ENCODE peak calls at places on chromosome 17, in five cellular contexts. R is psoas muscle, C is heart right ventricle, U is transverse colon, H is left lung. O is an unnamed sample.
A peak's percentile ranks its signal among the peaks of the same experiment; 100 is the strongest.

GRCh38 chr17:73956169-73956568 is 247.3 kb upstream of the RPL38 start:
- DNase-seq in R (no peak), C (no peak), U (peak; percentile 18), H (no peak), O (no peak)

GRCh38 chr17:80443498-80443897 is 28.5 kb downstream of the ENDOV start:
- DNase-seq in R (no peak), C (peak; percentile 5), U (no peak), H (peak; percentile 54), O (no peak)

GRCh38 chr17:31561469-31562412 is 170.3 kb downstream of the RAB11FIP4 start:
- DNase-seq in R (peak; percentile 52), C (no peak), U (no peak), H (no peak), O (no peak)

GRCh38 chr17:16415031-16415924 is at the start of gene TRPV2:
- DNase-seq in R (no peak), C (peak; percentile 58), U (peak; percentile 65), H (peak; percentile 91), O (peak; percentile 75)

GRCh38 chr17:72380120-72380519 is 259.3 kb downstream of the SOX9 start:
- DNase-seq in R (no peak), C (no peak), U (no peak), H (no peak), O (no peak)

GRCh38 chr17:63762106-63763078 is 11.0 kb downstream of the CCDC47 start:
- DNase-seq in R (no peak), C (no peak), U (no peak), H (no peak), O (no peak)

GRCh38 chr17:63946440-63947363 is 14.6 kb upstream of the CD79B start:
- DNase-seq in R (no peak), C (peak; percentile 35), U (peak; percentile 54), H (peak; percentile 84), O (no peak)

GRCh38 chr17:76682306-76682705 is 28.5 kb downstream of the MXRA7 start:
- DNase-seq in R (no peak), C (peak; percentile 61), U (no peak), H (no peak), O (no peak)

GRCh38 chr17:75720656-75721462 is at the start of gene ITGB4:
- DNase-seq in R (no peak), C (peak; percentile 49), U (peak; percentile 91), H (peak; percentile 93), O (peak; percentile 91)

GRCh38 chr17:39711851-39712250 is 12.0 kb downstream of the ERBB2 start:
- DNase-seq in R (no peak), C (no peak), U (no peak), H (peak; percentile 51), O (no peak)

GRCh38 chr17:48002208-48002919 is 31.5 kb downstream of the CDK5RAP3 start:
- DNase-seq in R (no peak), C (no peak), U (no peak), H (no peak), O (no peak)

GRCh38 chr17:34375598-34375997 is 12.6 kb upstream of the CCL1 start:
- DNase-seq in R (no peak), C (no peak), U (no peak), H (no peak), O (no peak)

GRCh38 chr17:71176315-71176714 is 944.5 kb upstream of the SOX9 start:
- DNase-seq in R (no peak), C (no peak), U (no peak), H (no peak), O (no peak)

GRCh38 chr17:67559381-67559966 is 158.3 kb upstream of the NOL11 start:
- DNase-seq in R (no peak), C (no peak), U (no peak), H (no peak), O (no peak)

GRCh38 chr17:79192503-79193500 is 118.2 kb downstream of the ENGASE start:
- DNase-seq in R (peak; percentile 27), C (peak; percentile 48), U (no peak), H (peak; percentile 65), O (no peak)

GRCh38 chr17:27295945-27296344 is 2.0 kb downstream of the WSB1 start:
- DNase-seq in R (no peak), C (no peak), U (no peak), H (no peak), O (no peak)

GRCh38 chr17:47935961-47936360 is 5.4 kb upstream of the PNPO start:
- DNase-seq in R (no peak), C (no peak), U (no peak), H (no peak), O (no peak)

GRCh38 chr17:79676796-79677195 is 53.9 kb upstream of the ENPP7 start:
- DNase-seq in R (no peak), C (no peak), U (no peak), H (no peak), O (no peak)

GRCh38 chr17:79022507-79022991 is 1.4 kb upstream of the C1QTNF1 start:
- DNase-seq in R (no peak), C (peak; percentile 77), U (no peak), H (no peak), O (peak; percentile 80)

GRCh38 chr17:77572851-77573250 is 385.7 kb upstream of the TNRC6C start:
- DNase-seq in R (no peak), C (no peak), U (no peak), H (no peak), O (peak; percentile 25)

GRCh38 chr17:15038656-15039055 is 226.5 kb downstream of the PMP22 start:
- DNase-seq in R (no peak), C (no peak), U (no peak), H (no peak), O (no peak)

GRCh38 chr17:44872131-44872768 is 24.6 kb downstream of the HIGD1B start:
- DNase-seq in R (peak; percentile 62), C (peak; percentile 50), U (peak; percentile 18), H (no peak), O (no peak)

GRCh38 chr17:27153005-27153404 is 140.9 kb upstream of the WSB1 start:
- DNase-seq in R (no peak), C (no peak), U (no peak), H (no peak), O (no peak)

GRCh38 chr17:39591958-39592954 is 15.5 kb downstream of the NEUROD2 start:
- DNase-seq in R (no peak), C (no peak), U (peak; percentile 41), H (no peak), O (no peak)

GRCh38 chr17:27596571-27597187 is 34.3 kb upstream of the LGALS9 start:
- DNase-seq in R (no peak), C (no peak), U (no peak), H (no peak), O (no peak)

GRCh38 chr17:6327007-6327406 is 107.9 kb downstream of the AIPL1 start:
- DNase-seq in R (peak; percentile 36), C (peak; percentile 33), U (no peak), H (no peak), O (no peak)

GRCh38 chr17:57868007-57868774 is 18.3 kb upstream of the MRPS23 start:
- DNase-seq in R (peak; percentile 88), C (peak; percentile 79), U (peak; percentile 65), H (no peak), O (no peak)

GRCh38 chr17:46772013-46772878 is 46.2 kb downstream of the WNT3 start:
- DNase-seq in R (peak; percentile 35), C (peak; percentile 33), U (peak; percentile 59), H (peak; percentile 83), O (peak; percentile 85)

GRCh38 chr17:32445075-32445427 is 741 bp downstream of the PSMD11 start:
- DNase-seq in R (peak; percentile 42), C (no peak), U (peak; percentile 51), H (no peak), O (no peak)

GRCh38 chr17:57892146-57892819 is 42.4 kb upstream of the MRPS23 start:
- DNase-seq in R (peak; percentile 90), C (peak; percentile 90), U (peak; percentile 91), H (peak; percentile 96), O (peak; percentile 93)

GRCh38 chr17:4604111-4604644 is 19.8 kb downstream of the SMTNL2 start:
- DNase-seq in R (peak; percentile 88), C (peak; percentile 84), U (no peak), H (no peak), O (no peak)

GRCh38 chr17:76365256-76365903 is 11.7 kb upstream of the PRPSAP1 start:
- DNase-seq in R (no peak), C (no peak), U (no peak), H (peak; percentile 2), O (no peak)

GRCh38 chr17:27535975-27536374 is 79.7 kb downstream of the KSR1 start:
- DNase-seq in R (no peak), C (no peak), U (no peak), H (no peak), O (peak; percentile 49)

GRCh38 chr17:17890773-17891759 is 54.3 kb upstream of the SREBF1 start:
- DNase-seq in R (peak; percentile 34), C (peak; percentile 38), U (peak; percentile 50), H (no peak), O (peak; percentile 73)

GRCh38 chr17:57337390-57337789 is 81.1 kb downstream of the MSI2 start:
- DNase-seq in R (no peak), C (peak; percentile 56), U (no peak), H (no peak), O (no peak)

GRCh38 chr17:2090804-2091534 is 36.1 kb downstream of the HIC1 start:
- DNase-seq in R (peak; percentile 67), C (peak; percentile 50), U (peak; percentile 56), H (no peak), O (no peak)
- TF ChIP-seq CTCF in R (peak; percentile 13), C (peak; percentile 41), U (no peak), H (no peak), O (peak; percentile 37)

DNA sequence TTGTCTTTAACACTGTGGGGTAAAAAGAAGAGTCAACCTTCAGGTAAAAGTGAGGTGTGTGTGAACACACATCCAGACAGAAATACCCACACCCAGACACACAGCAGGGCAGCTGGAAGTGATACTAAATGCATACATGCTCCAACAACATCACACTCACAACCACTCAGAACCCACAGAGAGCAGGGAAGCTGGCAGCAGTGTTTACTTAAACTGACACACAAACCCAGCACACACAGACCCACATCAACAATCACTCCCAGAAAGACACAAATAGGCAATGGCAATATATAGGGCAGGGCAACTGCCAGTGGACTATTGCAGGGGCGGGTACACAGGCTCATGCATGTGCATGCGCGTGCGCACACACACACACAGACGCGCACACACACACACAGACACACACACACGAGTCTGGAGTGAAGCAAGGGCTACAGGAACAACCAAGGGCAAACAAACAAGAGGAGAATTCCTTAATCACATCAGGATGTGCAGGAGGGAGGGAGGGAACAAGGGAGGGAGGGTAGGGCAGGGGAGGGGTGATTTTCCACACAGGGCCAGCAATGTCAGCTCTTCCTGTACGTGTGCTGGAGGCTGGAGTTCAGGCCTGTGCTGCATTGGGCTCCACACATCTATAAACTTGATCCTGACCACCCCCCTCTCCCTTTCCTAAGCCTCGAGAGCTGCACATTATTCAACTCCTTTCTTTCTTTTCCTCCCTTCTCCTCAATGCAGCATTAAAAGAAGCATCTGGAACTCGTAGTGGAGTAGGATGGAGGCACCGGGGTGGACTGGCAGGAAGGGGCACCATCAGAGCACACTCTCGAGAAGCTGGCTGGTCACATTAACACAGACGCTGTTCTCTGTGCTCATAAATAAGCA is 30.1 kb downstream of the HIC1 start:
- DNase-seq in R (peak; percentile 68), C (peak; percentile 69), U (peak; percentile 87), H (no peak), O (no peak)
- H3K27ac ChIP-seq in R (peak overlapping the region; percentile 77), C (peak overlapping the region; percentile 92), U (peak overlapping the region; percentile 91), H (peak overlapping the region; percentile 87), O (peak overlapping the region; percentile 80)

GRCh38 chr17:22717211-22717610 is 1024.9 kb downstream of the KCNJ18 start:
- DNase-seq in R (no peak), C (no peak), U (no peak), H (no peak), O (no peak)
- H3K9me3 ChIP-seq in R (peaks cover 6% of the 10 kb centered on the region), C (peaks cover 1% of the 10 kb centered on the region), U (no peaks in the 10 kb centered on the region), H (peaks cover 72% of the 10 kb centered on the region), O (peaks cover under 1% of the 10 kb centered on the region)

GRCh38 chr17:7356072-7356549 is 1.2 kb downstream of the TMEM95 start:
- DNase-seq in R (peak; percentile 82), C (peak; percentile 84), U (peak; percentile 91), H (peak; percentile 97), O (peak; percentile 94)
- TF ChIP-seq CTCF in R (peak; percentile 87), C (peak; percentile 90), U (peak; percentile 90), H (peak; percentile 79), O (peak; percentile 91)